ENCODE peak calls at places on chromosomes 7 and 10, in six cellular contexts. J is CD14-positive monocyte; M is fibroblast of lung; Z is CD8-positive, alpha-beta T cell; Q is tibial nerve; K is WTC11. G is an unnamed sample.
A peak's percentile ranks its signal among the peaks of the same experiment; 100 is the strongest.

GRCh38 chr10:75137533-75138438 is 26.3 kb downstream of the SAMD8 start:
- DNase-seq in J (no peak), M (peak; percentile 69), Z (no peak), Q (no peak), K (no peak), G (no peak)

GRCh38 chr7:113128028-113128427 is 9.7 kb upstream of the SMIM30 start:
- DNase-seq in J (no peak), M (no peak), Z (no peak), Q (no peak), K (no peak), G (no peak)

GRCh38 chr7:37118029-37118428 is 330.6 kb downstream of the ELMO1 start:
- DNase-seq in J (no peak), M (no peak), Z (no peak), Q (no peak), K (no peak), G (no peak)

GRCh38 chr7:123210986-123211385 is 11.2 kb upstream of the SLC13A1 start:
- DNase-seq in J (no peak), M (no peak), Z (no peak), Q (no peak), K (no peak), G (no peak)

GRCh38 chr7:90453931-90454330 is 15.5 kb upstream of the PTTG1IP2 start:
- DNase-seq in J (no peak), M (peak; percentile 21), Z (no peak), Q (no peak), K (no peak), G (no peak)

GRCh38 chr10:44724415-44725174 is 186.5 kb upstream of the TMEM72 start:
- DNase-seq in J (no peak), M (peak; percentile 17), Z (no peak), Q (no peak), K (no peak), G (no peak)

GRCh38 chr7:50306491-50307367 is 2.2 kb downstream of the IKZF1 start:
- DNase-seq in J (no peak), M (no peak), Z (no peak), Q (no peak), K (no peak), G (no peak)

GRCh38 chr7:94348142-94348541 is 46.6 kb upstream of the COL1A2 start:
- DNase-seq in J (no peak), M (peak; percentile 97), Z (no peak), Q (peak; percentile 66), K (no peak), G (no peak)

GRCh38 chr7:37311282-37311868 is 137.3 kb downstream of the ELMO1 start:
- DNase-seq in J (peak; percentile 49), M (peak; percentile 61), Z (no peak), Q (no peak), K (no peak), G (no peak)

GRCh38 chr10:77566228-77566627 is 71.4 kb downstream of the KCNMA1 start:
- DNase-seq in J (no peak), M (peak; percentile 25), Z (no peak), Q (no peak), K (no peak), G (no peak)

GRCh38 chr7:33901847-33902246 is 3.5 kb upstream of the BMPER start:
- DNase-seq in J (no peak), M (no peak), Z (no peak), Q (no peak), K (peak; percentile 30), G (no peak)

GRCh38 chr7:96067321-96067720 is 254.6 kb downstream of the SLC25A13 start:
- DNase-seq in J (no peak), M (no peak), Z (no peak), Q (no peak), K (no peak), G (no peak)

GRCh38 chr10:90871279-90871760 is 454 bp upstream of the RPP30 start:
- DNase-seq in J (no peak), M (peak; percentile 90), Z (peak; percentile 20), Q (peak; percentile 41), K (peak; percentile 57), G (no peak)

GRCh38 chr7:122136639-122137253 is 7.3 kb downstream of the AASS start:
- DNase-seq in J (no peak), M (peak; percentile 53), Z (no peak), Q (no peak), K (no peak), G (no peak)

GRCh38 chr10:100621360-100622205 is 85.8 kb downstream of the HIF1AN start:
- DNase-seq in J (no peak), M (peak; percentile 13), Z (peak; percentile 34), Q (no peak), K (no peak), G (no peak)

GRCh38 chr10:84244651-84245270 is at the start of gene RGR:
- DNase-seq in J (no peak), M (no peak), Z (no peak), Q (peak; percentile 33), K (no peak), G (no peak)

GRCh38 chr10:59847326-59847725 is 59.0 kb downstream of the CCDC6 start:
- DNase-seq in J (no peak), M (no peak), Z (no peak), Q (no peak), K (peak; percentile 73), G (no peak)

GRCh38 chr10:65419629-65420028 is 1506.2 kb upstream of the LRRTM3 start:
- DNase-seq in J (no peak), M (no peak), Z (no peak), Q (no peak), K (no peak), G (no peak)

GRCh38 chr10:103533827-103534226 is 40.3 kb downstream of the NEURL1 start:
- DNase-seq in J (no peak), M (no peak), Z (no peak), Q (no peak), K (no peak), G (no peak)

GRCh38 chr7:25967278-25968204 is 184.5 kb upstream of the NFE2L3 start:
- DNase-seq in J (no peak), M (no peak), Z (no peak), Q (no peak), K (no peak), G (no peak)

GRCh38 chr10:93548376-93549071 is 17.9 kb upstream of the FFAR4 start:
- DNase-seq in J (no peak), M (peak; percentile 6), Z (no peak), Q (no peak), K (no peak), G (no peak)

DNA sequence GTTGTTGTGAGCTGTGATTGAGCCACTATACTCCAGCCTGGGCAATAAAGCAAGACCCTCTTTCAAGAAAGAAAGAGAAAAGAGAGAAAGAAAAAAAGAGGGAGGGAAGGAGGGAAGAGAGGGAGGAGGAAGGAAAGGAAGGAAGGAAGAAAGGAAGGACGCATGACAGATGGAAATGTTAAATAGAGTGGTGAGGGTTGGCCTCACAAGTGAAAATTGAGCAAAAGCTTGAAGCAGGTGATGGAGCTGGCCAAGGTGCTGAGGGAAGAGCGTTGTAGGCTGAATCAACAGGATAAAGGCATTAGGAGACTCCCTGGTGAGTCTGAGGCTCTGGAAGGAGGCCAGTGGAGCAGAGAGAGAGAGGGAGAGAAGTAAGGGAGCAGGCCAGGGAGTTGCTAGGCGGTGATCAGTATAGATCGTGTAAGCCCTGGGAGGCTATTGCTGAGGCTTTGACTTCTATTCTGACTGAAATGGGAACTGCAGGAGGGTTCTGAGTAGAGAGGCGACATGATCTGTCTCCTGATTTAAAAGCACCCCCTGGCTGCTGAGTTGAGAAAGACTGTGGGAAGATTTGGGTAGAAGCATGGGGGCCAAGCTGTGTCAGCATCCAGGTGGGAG is 26.5 kb upstream of the TMEM248 start:
- DNase-seq in J (no peak), M (peak; percentile 24), Z (no peak), Q (no peak), K (peak; percentile 59), G (no peak)
- TF ChIP-seq CTCF in J (peak; percentile 13), M (no peak), Z (no peak), Q (no peak), K (no peak), G (no peak)

GRCh38 chr7:111710839-111711380 is 148.6 kb upstream of the IMMP2L start:
- DNase-seq in J (no peak), M (no peak), Z (no peak), Q (no peak), K (no peak), G (no peak)
- TF ChIP-seq CTCF in J (no peak), M (peak; percentile 10), Z (no peak), Q (no peak), K (no peak), G (no peak)

GRCh38 chr7:142556745-142557144 is 192.5 kb upstream of the PRSS1 start:
- DNase-seq in J (peak; percentile 88), M (peak; percentile 94), Z (no peak), Q (peak; percentile 40), K (peak; percentile 36), G (no peak)
- TF ChIP-seq CTCF in J (peak; percentile 13), M (peak; percentile 41), Z (no peak), Q (no peak), K (no peak), G (no peak)

DNA sequence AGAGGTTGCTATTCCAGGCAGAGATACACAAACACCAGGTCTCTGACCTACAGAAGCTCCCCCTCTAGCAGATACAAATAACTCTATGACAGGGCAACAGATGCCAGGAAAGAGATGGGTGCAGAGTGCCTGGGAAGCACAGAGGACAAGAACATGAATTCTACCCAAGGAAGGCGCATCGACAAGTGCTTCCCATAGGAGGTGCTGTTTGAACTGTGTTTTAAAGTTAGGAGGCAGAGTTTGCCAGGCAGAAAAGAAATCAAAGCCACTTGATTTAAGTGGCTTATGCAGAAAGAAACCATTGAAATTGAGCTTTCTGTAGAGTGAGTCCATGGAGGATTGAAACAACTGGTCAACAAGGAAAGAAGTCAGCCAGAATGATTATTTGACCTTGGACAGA is 35.3 kb upstream of the EGR2 start:
- DNase-seq in J (no peak), M (peak; percentile 32), Z (no peak), Q (no peak), K (peak; percentile 56), G (no peak)
- TF ChIP-seq CTCF in J (peak; percentile 27), M (peak; percentile 44), Z (peak; percentile 40), Q (no peak), K (peak; percentile 47), G (peak; percentile 37)

G was measured in natural killer cell.